ENCODE peak calls at places on chromosomes 5 and 9, in five cellular contexts. C, J, W, Q and X are unnamed samples.

GRCh38 chr5:1409386-1410110 is 35.7 kb downstream of the SLC6A3 start:
- DNase-seq in J (no peak), W (no peak), C (peak; percentile 5), Q (peak; percentile 29), X (peak; percentile 24)

GRCh38 chr9:16026886-16027285 is 474.0 kb downstream of the CCDC171 start:
- DNase-seq in W (no peak), Q (no peak), C (peak; percentile 70), J (no peak), X (no peak)

GRCh38 chr5:83450183-83450839 is 21.2 kb upstream of the VCAN start:
- DNase-seq in W (no peak), Q (peak; percentile 44), C (no peak), J (peak; percentile 85), X (peak; percentile 32)

GRCh38 chr9:133252301-133252776 is 22.7 kb downstream of the ABO start:
- DNase-seq in Q (no peak), C (no peak), W (no peak), J (peak; percentile 27), X (no peak)

GRCh38 chr5:146877783-146878470 is 630 bp downstream of the PPP2R2B start:
- DNase-seq in Q (no peak), C (no peak), W (peak; percentile 18), J (no peak), X (no peak)

GRCh38 chr5:85132269-85132668 is 747.6 kb upstream of the EDIL3 start:
- DNase-seq in W (no peak), C (peak; percentile 69), Q (no peak), J (peak; percentile 20), X (peak; percentile 0)

GRCh38 chr5:32076699-32077695 is 97.1 kb downstream of the GOLPH3 start:
- DNase-seq in W (peak; percentile 56), C (peak; percentile 76), Q (peak; percentile 76), J (peak; percentile 62), X (peak; percentile 71)

GRCh38 chr5:180353226-180353962 is at the start of gene GFPT2:
- DNase-seq in C (peak; percentile 79), Q (peak; percentile 80), J (no peak), W (peak; percentile 68), X (peak; percentile 77)

GRCh38 chr5:103505581-103506305 is 56.8 kb downstream of the NUDT12 start:
- DNase-seq in J (peak; percentile 87), Q (peak; percentile 88), C (peak; percentile 91), W (no peak), X (peak; percentile 95)

GRCh38 chr5:137385064-137385463 is 114.1 kb downstream of the SPOCK1 start:
- DNase-seq in J (peak; percentile 52), Q (no peak), W (no peak), C (no peak), X (peak; percentile 15)

GRCh38 chr5:56589486-56589870 is 225.9 kb upstream of the MAP3K1 start:
- DNase-seq in Q (no peak), W (no peak), C (no peak), J (no peak), X (no peak)

GRCh38 chr9:122322553-122322952 is 48.3 kb upstream of the PTGS1 start:
- DNase-seq in W (no peak), C (no peak), J (no peak), Q (no peak), X (no peak)

GRCh38 chr9:73525350-73525749 is 373.7 kb downstream of the ANXA1 start:
- DNase-seq in W (no peak), Q (no peak), J (no peak), C (no peak), X (no peak)

GRCh38 chr9:122040573-122041242 is 52.4 kb downstream of the TTLL11 start:
- DNase-seq in W (no peak), C (no peak), J (no peak), Q (no peak), X (no peak)

GRCh38 chr9:38392235-38393127 is at the start of gene ALDH1B1:
- DNase-seq in Q (peak; percentile 81), J (peak; percentile 68), C (peak; percentile 78), W (peak; percentile 91), X (peak; percentile 84)

GRCh38 chr9:118129541-118129940 is 425.3 kb downstream of the TLR4 start:
- DNase-seq in J (peak; percentile 48), W (no peak), Q (no peak), C (no peak), X (no peak)

GRCh38 chr9:35914307-35914807 is 5.1 kb downstream of the SPAAR start:
- DNase-seq in W (peak; percentile 80), C (peak; percentile 21), J (no peak), Q (peak; percentile 52), X (peak; percentile 42)

GRCh38 chr5:117262607-117263131 is 688.0 kb upstream of the SEMA6A start:
- DNase-seq in C (no peak), Q (peak; percentile 3), J (peak; percentile 69), W (no peak), X (peak; percentile 14)

GRCh38 chr9:21681641-21682040 is 120.8 kb upstream of the MTAP start:
- DNase-seq in J (peak; percentile 100), W (no peak), C (peak; percentile 80), Q (peak; percentile 65), X (peak; percentile 69)

GRCh38 chr5:135697959-135698345 is 119.2 kb upstream of the CXCL14 start:
- DNase-seq in W (no peak), Q (no peak), C (no peak), J (no peak), X (no peak)

GRCh38 chr5:29833394-29833793 is 1360.1 kb upstream of the CDH6 start:
- DNase-seq in J (no peak), W (no peak), C (no peak), Q (no peak), X (no peak)

GRCh38 chr9:6645153-6646027 is at the start of gene GLDC:
- DNase-seq in Q (no peak), W (peak; percentile 89), C (no peak), J (no peak), X (no peak)

GRCh38 chr9:15837079-15837679 is 284.3 kb downstream of the CCDC171 start:
- DNase-seq in J (peak; percentile 46), W (peak; percentile 20), C (peak; percentile 74), Q (peak; percentile 79), X (peak; percentile 79)

GRCh38 chr5:139884144-139884543 is 88.5 kb downstream of the PSD2 start:
- DNase-seq in W (no peak), J (peak; percentile 16), C (no peak), Q (no peak), X (no peak)

GRCh38 chr5:141757402-141757801 is 75.4 kb upstream of the ARAP3 start:
- DNase-seq in W (peak; percentile 74), Q (peak; percentile 61), J (peak; percentile 57), C (peak; percentile 29), X (peak; percentile 58)

GRCh38 chr9:133122605-133122934 is 1.5 kb upstream of the RALGDS start:
- DNase-seq in Q (no peak), W (no peak), C (no peak), J (no peak), X (no peak)

GRCh38 chr5:162282191-162282590 is 214.6 kb downstream of the GABRG2 start:
- DNase-seq in Q (no peak), C (no peak), W (no peak), J (no peak), X (no peak)

GRCh38 chr5:179276838-179277395 is 68.3 kb downstream of the ADAMTS2 start:
- DNase-seq in Q (no peak), C (no peak), W (no peak), J (no peak), X (no peak)

GRCh38 chr9:125701351-125701750 is 5.7 kb downstream of the MAPKAP1 start:
- DNase-seq in C (peak; percentile 9), Q (no peak), W (no peak), J (peak; percentile 99), X (peak; percentile 44)

GRCh38 chr9:95981741-95982390 is 106.4 kb downstream of the ERCC6L2 start:
- DNase-seq in C (no peak), J (no peak), Q (no peak), W (peak; percentile 62), X (no peak)

DNA sequence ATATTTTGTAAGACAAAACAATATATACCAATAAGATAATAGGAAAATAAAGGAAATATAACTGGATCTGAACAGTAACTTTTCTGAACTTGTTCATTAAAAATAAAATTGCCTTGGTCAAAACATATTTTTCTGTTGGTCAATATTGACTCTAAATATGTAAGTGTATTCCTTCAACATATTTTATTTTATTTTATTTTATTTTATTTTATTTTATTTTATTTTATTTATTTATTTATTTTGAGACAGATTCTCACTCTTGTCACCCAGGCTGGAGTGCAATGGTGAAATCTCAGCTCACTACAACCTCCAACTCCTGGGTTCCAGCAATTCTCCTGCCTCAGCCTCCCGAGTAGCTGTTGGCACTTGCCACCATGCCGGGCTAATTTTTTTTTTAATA is 571.0 kb downstream of the NR2F1-AS1 start:
- DNase-seq in W (no peak), C (no peak), Q (no peak), J (no peak), X (no peak)
- TF ChIP-seq CTCF in W (no peak), C (no peak), Q (no peak), J (no peak), X (no peak)

GRCh38 chr9:33024966-33025571 is at the start of gene DNAJA1:
- DNase-seq in W (peak; percentile 92), Q (peak; percentile 95), C (peak; percentile 93), J (peak; percentile 73), X (peak; percentile 94)

GRCh38 chr9:33022303-33022702 is 2.8 kb upstream of the DNAJA1 start:
- DNase-seq in J (no peak), Q (no peak), W (no peak), C (no peak), X (no peak)

GRCh38 chr9:33024126-33024965 is 727 bp upstream of the DNAJA1 start:
- DNase-seq in C (peak; percentile 41), Q (peak; percentile 35), W (no peak), J (peak; percentile 38), X (peak; percentile 28)

GRCh38 chr9:33023661-33024060 is 1.4 kb upstream of the DNAJA1 start:
- DNase-seq in C (no peak), Q (no peak), W (no peak), J (peak; percentile 55), X (no peak)

DNA sequence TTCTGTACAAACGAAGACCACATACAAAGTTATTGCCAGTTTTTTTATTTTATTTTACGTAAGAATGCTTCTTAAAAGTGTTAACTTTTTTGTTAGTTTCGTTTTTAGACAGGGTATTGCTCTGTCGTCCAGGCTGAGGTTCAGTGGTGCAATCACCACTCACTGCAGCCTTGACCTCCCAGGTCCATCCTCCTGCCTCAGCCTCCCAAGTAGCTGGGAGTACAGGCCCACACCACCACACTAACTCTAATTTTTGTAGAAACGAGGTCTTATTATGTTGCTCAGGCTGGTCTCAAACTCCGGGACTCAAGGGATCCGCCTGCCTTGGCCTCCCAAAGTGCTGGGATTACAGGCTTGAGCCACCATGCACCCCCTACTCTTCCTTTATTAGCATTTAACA is 2.3 kb upstream of the DNAJA1 start:
- DNase-seq in J (no peak), C (no peak), Q (no peak), W (no peak), X (no peak)
- H3K4me3 ChIP-seq in J (no peak overlapping the region), C (no peak overlapping the region), Q (no peak overlapping the region), W (no peak overlapping the region), X (no peak overlapping the region)

DNA sequence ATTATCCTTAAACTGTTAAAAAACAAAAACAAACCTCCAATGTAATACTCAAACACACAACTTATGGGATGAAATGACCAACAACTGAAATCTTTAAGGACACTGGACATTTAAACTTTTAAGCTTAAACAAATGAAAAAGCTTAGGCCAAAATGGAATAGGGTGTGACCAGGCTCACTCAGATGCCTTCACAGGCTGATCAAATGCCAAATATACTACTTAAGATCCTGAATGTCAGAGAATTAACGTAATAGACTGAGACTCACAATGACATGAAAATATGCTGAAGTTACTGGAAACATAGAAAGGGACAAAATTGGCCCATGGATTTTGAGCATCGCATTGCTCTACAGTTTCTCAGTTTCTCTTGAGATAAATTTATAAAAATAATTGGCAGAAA is 286.8 kb downstream of the ADAMTS6 start:
- DNase-seq in Q (no peak), C (no peak), J (no peak), W (no peak), X (no peak)
- TF ChIP-seq CTCF in Q (no peak), C (no peak), J (no peak), W (no peak), X (no peak)

GRCh38 chr5:143758015-143758414 is 53.9 kb upstream of the HMHB1 start:
- DNase-seq in J (no peak), W (no peak), C (no peak), Q (no peak), X (no peak)
- H3K4me3 ChIP-seq in J (no peak overlapping the region), W (no peak overlapping the region), C (no peak overlapping the region), Q (no peak overlapping the region), X (no peak overlapping the region)